ENCODE peak calls at places on chromosomes 3 and 15, in seven cellular contexts. A is astrocyte; D is SJCRH30; F is MV-4-11; X is stimulated activated CD4-positive, alpha-beta T cell treated with anti-CD3 and anti-CD28 coated beads, Interleukin-12 subunit alpha, Interleukin-12 subunit beta, amount 100 ng/mL, for 48 hours; O is AG20443; T is effector memory CD8-positive, alpha-beta T cell. V is an unnamed sample.

GRCh38 chr3:12914075-12914474 is 72.7 kb upstream of the RPL32 start:
- DNase-seq in O (no peak), X (no peak), A (no peak), D (no peak), F (no peak), T (no peak), V (no peak)

GRCh38 chr3:31724144-31724543 is 191.4 kb downstream of the STT3B start:
- DNase-seq in O (no peak), X (no peak), F (no peak), D (no peak), T (no peak), A (no peak), V (no peak)

GRCh38 chr15:80694624-80695098 is 449 bp upstream of the ABHD17C start:
- DNase-seq in T (peak; percentile 23), O (peak; percentile 49), F (no peak), A (peak; percentile 36), X (no peak), D (peak; percentile 42), V (peak; percentile 67)

GRCh38 chr3:104685492-104685891 is 681.2 kb upstream of the ALCAM start:
- DNase-seq in A (no peak), O (no peak), F (no peak), X (no peak), T (no peak), D (no peak), V (no peak)

GRCh38 chr15:68793776-68794175 is 26.9 kb downstream of the ANP32A start:
- DNase-seq in T (no peak), D (no peak), F (no peak), O (no peak), A (no peak), X (no peak), V (no peak)

GRCh38 chr3:164537485-164537884 is 540.8 kb downstream of the SI start:
- DNase-seq in D (no peak), O (no peak), T (no peak), A (no peak), F (no peak), X (no peak), V (no peak)

GRCh38 chr3:138359137-138359536 is 10.8 kb downstream of the MRAS start:
- DNase-seq in X (no peak), T (no peak), D (no peak), O (no peak), F (no peak), A (no peak), V (no peak)

GRCh38 chr3:156359337-156359736 is 195.6 kb downstream of the SSR3 start:
- DNase-seq in X (no peak), A (peak; percentile 77), F (no peak), O (no peak), T (no peak), D (no peak), V (no peak)

GRCh38 chr15:83602021-83602420 is 51.9 kb upstream of the ADAMTSL3 start:
- DNase-seq in D (no peak), F (no peak), A (no peak), X (no peak), T (no peak), O (no peak), V (no peak)